ENCODE peak calls at places on chromosomes 3 and 15, in five cellular contexts. Q is IMR-90, K is H9, N is H1, H is trophoblast cell. D is an unnamed sample.

GRCh38 chr3:181629029-181629428 is 82.7 kb upstream of the SOX2 start:
- DNase-seq in N (no peak), Q (peak), H (no peak), K (no peak), D (no peak)

GRCh38 chr3:37590328-37591079 is 271.2 kb upstream of the CTDSPL start:
- DNase-seq in N (no peak), K (no peak), H (no peak), Q (no peak), D (no peak)

GRCh38 chr3:42851228-42851834 is 24.3 kb downstream of the CYP8B1 start:
- DNase-seq in Q (no peak), K (peak), H (no peak), N (no peak), D (no peak)

GRCh38 chr3:3799173-3800075 is at the start of gene LRRN1:
- DNase-seq in N (peak), H (no peak), K (peak), Q (no peak), D (peak)

GRCh38 chr3:84724877-84725276 is 233.9 kb upstream of the CADM2 start:
- DNase-seq in N (no peak), K (no peak), Q (no peak), H (peak), D (no peak)

GRCh38 chr15:25990245-25990644 is 127.1 kb upstream of the ATP10A start:
- DNase-seq in N (no peak), Q (no peak), H (no peak), K (no peak), D (no peak)

GRCh38 chr3:67976683-67977082 is 322.3 kb upstream of the SUCLG2 start:
- DNase-seq in H (no peak), N (no peak), Q (no peak), K (no peak), D (no peak)

GRCh38 chr15:48392356-48392755 is 61.1 kb downstream of the DUT start:
- DNase-seq in Q (no peak), H (no peak), N (no peak), K (no peak), D (no peak)

GRCh38 chr3:114155370-114155821 is 23.5 kb downstream of the DRD3 start:
- DNase-seq in K (peak), Q (peak), H (peak), N (no peak), D (no peak)

GRCh38 chr15:77029166-77030041 is 34.5 kb downstream of the PSTPIP1 start:
- DNase-seq in N (no peak), K (peak), H (no peak), Q (no peak), D (no peak)

GRCh38 chr15:67826717-67827560 is 1.6 kb downstream of the SKOR1 start:
- DNase-seq in K (no peak), H (no peak), Q (no peak), N (no peak), D (no peak)

GRCh38 chr3:112048911-112049310 is 14.4 kb downstream of the TMPRSS7 start:
- DNase-seq in N (peak), K (peak), Q (no peak), H (no peak), D (peak)

GRCh38 chr3:166248784-166249183 is 411.6 kb upstream of the BCHE start:
- DNase-seq in Q (no peak), K (no peak), H (peak), N (no peak), D (no peak)

GRCh38 chr3:191721390-191721801 is 260.4 kb downstream of the PYDC2 start:
- DNase-seq in N (no peak), K (no peak), H (no peak), Q (no peak), D (no peak)

GRCh38 chr3:197298858-197299854 is 744 bp upstream of the DLG1 start:
- DNase-seq in Q (no peak), K (peak), H (peak), N (no peak), D (peak)

GRCh38 chr3:100761211-100761921 is 52.1 kb downstream of the TFG start:
- DNase-seq in K (peak), Q (no peak), N (no peak), H (peak), D (no peak)

GRCh38 chr3:14521611-14522010 is 18.5 kb downstream of the GRIP2 start:
- DNase-seq in N (no peak), Q (no peak), K (peak), H (no peak), D (no peak)

GRCh38 chr3:49582177-49582576 is 27.9 kb downstream of the BSN start:
- DNase-seq in Q (no peak), H (no peak), N (no peak), K (no peak), D (no peak)
- H3K18ac ChIP-seq in Q (no peak), H (no peak), N (no peak), K (no peak), D (no peak)

GRCh38 chr3:182792901-182793662 is at the start of gene ATP11B:
- DNase-seq in K (peak), Q (peak), N (no peak), H (peak), D (peak)
- H3K14ac ChIP-seq in K (peak), Q (peak), N (no peak), H (peak), D (peak)

GRCh38 chr15:99153026-99153535 is 48.2 kb downstream of the SYNM start:
- DNase-seq in K (peak), N (no peak), Q (no peak), H (no peak), D (no peak)

GRCh38 chr15:99148851-99149276 is 44.0 kb downstream of the SYNM start:
- DNase-seq in N (no peak), H (no peak), Q (no peak), K (peak), D (no peak)

GRCh38 chr15:99154271-99154670 is 49.4 kb downstream of the SYNM start:
- DNase-seq in N (no peak), K (peak), H (no peak), Q (peak), D (no peak)

GRCh38 chr15:99149366-99149765 is 44.5 kb downstream of the SYNM start:
- DNase-seq in K (peak), N (no peak), Q (no peak), H (no peak), D (no peak)

DNA sequence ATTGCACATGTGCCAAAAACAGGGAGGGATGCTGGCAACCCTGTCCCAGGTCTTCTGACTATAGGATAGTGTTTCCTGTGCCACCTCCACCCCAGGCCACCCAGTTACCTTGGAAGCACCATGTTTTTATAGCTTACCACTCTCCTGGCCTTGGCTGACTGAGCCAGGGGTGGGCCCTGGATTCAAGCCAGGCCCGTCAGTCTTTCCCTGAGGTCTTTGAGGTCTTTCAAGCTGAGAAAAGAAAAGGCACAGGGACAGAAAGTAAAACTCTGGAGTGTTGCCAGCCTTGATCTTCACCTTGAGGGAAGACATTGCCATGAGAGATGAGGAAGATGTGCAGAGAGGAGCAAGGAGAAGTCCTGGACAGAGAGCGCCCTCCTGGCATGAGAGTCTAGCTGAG is 46.3 kb downstream of the SYNM start:
- DNase-seq in H (no peak), K (peak), Q (no peak), N (no peak), D (no peak)
- H3K18ac ChIP-seq in H (no peak), K (no peak), Q (no peak), N (no peak), D (no peak)

GRCh38 chr15:70099167-70099965 is 1.6 kb upstream of the TLE3 start:
- DNase-seq in Q (peak), H (peak), N (peak), K (peak), D (peak)
- H3K14ac ChIP-seq in Q (no peak), H (peak), N (no peak), K (peak), D (peak)